ENCODE peak calls at places on chromosomes 5 and 9, in seven cellular contexts. P is activated T-helper 1 cell treated with Interleukin-2 at 50 U/mL for 16 hours, O is posterior vena cava, V is amniotic stem cell, W is ovary, T is SHP77, R is cardiac fibroblast. M is an unnamed sample.

GRCh38 chr5:62461561-62461960 is 49.0 kb downstream of the IPO11 start:
- DNase-seq in V (no peak), W (no peak), T (no peak), O (no peak), R (no peak), P (no peak), M (no peak)

GRCh38 chr9:133715866-133716563 is 22.1 kb downstream of the SARDH start:
- DNase-seq in O (peak), V (no peak), R (peak), T (no peak), P (no peak), W (peak), M (peak)

GRCh38 chr9:98575379-98576346 is 133.1 kb downstream of the GABBR2 start:
- DNase-seq in O (no peak), W (no peak), V (no peak), P (no peak), R (peak), T (no peak), M (peak)

GRCh38 chr5:54959673-54960418 is 25.5 kb downstream of the ESM1 start:
- DNase-seq in T (peak), P (no peak), O (no peak), V (no peak), W (no peak), R (peak), M (no peak)

GRCh38 chr9:73474625-73475024 is 323.0 kb downstream of the ANXA1 start:
- DNase-seq in P (no peak), R (no peak), T (no peak), O (peak), V (no peak), W (peak), M (peak)

GRCh38 chr9:124110307-124110915 is 98.8 kb downstream of the LHX2 start:
- DNase-seq in V (peak), P (no peak), O (peak), W (peak), R (peak), T (no peak), M (no peak)

GRCh38 chr5:124182133-124182532 is 564.3 kb downstream of the ZNF608 start:
- DNase-seq in O (no peak), R (no peak), P (no peak), V (no peak), W (no peak), T (no peak), M (no peak)

GRCh38 chr5:68285857-68286611 is 70.5 kb downstream of the PIK3R1 start:
- DNase-seq in P (no peak), V (peak), O (no peak), R (peak), W (no peak), T (peak), M (no peak)

GRCh38 chr5:177330991-177331837 is 19.5 kb upstream of the MXD3 start:
- DNase-seq in T (no peak), O (peak), V (no peak), P (no peak), W (no peak), R (no peak), M (no peak)

GRCh38 chr5:53073349-53073748 is 36.2 kb downstream of the MOCS2 start:
- DNase-seq in O (no peak), T (no peak), P (no peak), R (no peak), V (no peak), W (no peak), M (no peak)

GRCh38 chr9:124133752-124134151 is 122.2 kb downstream of the LHX2 start:
- DNase-seq in O (peak), T (peak), P (no peak), R (peak), W (no peak), V (no peak), M (no peak)

GRCh38 chr5:90233496-90233895 is 176.1 kb downstream of the CETN3 start:
- DNase-seq in P (no peak), O (no peak), W (no peak), R (peak), V (no peak), T (no peak), M (no peak)

GRCh38 chr5:15010936-15011335 is 139.4 kb upstream of the ANKH start:
- DNase-seq in V (no peak), T (no peak), W (no peak), P (no peak), O (no peak), R (peak), M (no peak)

GRCh38 chr5:72572236-72572765 is 65.1 kb upstream of the ZNF366 start:
- DNase-seq in W (no peak), O (no peak), V (no peak), R (no peak), P (no peak), T (no peak), M (no peak)

GRCh38 chr9:87725900-87726709 is at the start of gene CTSL:
- DNase-seq in T (peak), V (peak), R (peak), P (peak), O (peak), W (peak), M (peak)

GRCh38 chr5:54229041-54229780 is 81.2 kb downstream of the ARL15 start:
- DNase-seq in W (peak), P (peak), T (peak), R (peak), V (no peak), O (peak), M (no peak)

GRCh38 chr5:6181147-6181729 is 197.1 kb downstream of the MED10 start:
- DNase-seq in O (no peak), T (no peak), W (no peak), V (no peak), R (no peak), P (no peak), M (no peak)

GRCh38 chr5:132456553-132457361 is 33.8 kb downstream of the IRF1 start:
- DNase-seq in O (peak), T (no peak), P (peak), R (peak), W (no peak), V (no peak), M (no peak)

GRCh38 chr9:128575469-128575868 is 23.1 kb downstream of the SPTAN1 start:
- DNase-seq in O (no peak), P (no peak), V (no peak), R (peak), W (no peak), T (no peak), M (no peak)

GRCh38 chr9:129428890-129429577 is 191.9 kb downstream of the C9orf50 start:
- DNase-seq in W (no peak), V (no peak), R (no peak), T (no peak), O (no peak), P (no peak), M (no peak)

GRCh38 chr5:95835682-95836405 is 13.3 kb upstream of the GLRX start:
- DNase-seq in O (peak), T (no peak), R (peak), V (no peak), W (no peak), P (no peak), M (no peak)

GRCh38 chr5:134436523-134437339 is 25.1 kb upstream of the CDKN2AIPNL start:
- DNase-seq in T (peak), O (peak), V (peak), R (peak), P (peak), W (peak), M (peak)

GRCh38 chr5:101136454-101136853 is 233.4 kb upstream of the ST8SIA4 start:
- DNase-seq in T (no peak), W (no peak), O (no peak), R (no peak), P (no peak), V (no peak), M (no peak)

GRCh38 chr9:126399251-126399650 is 72.6 kb downstream of the MVB12B start:
- DNase-seq in P (no peak), T (no peak), O (no peak), W (no peak), V (no peak), R (peak), M (no peak)

M was measured in RWPE2.